ENCODE peak calls at places on chromosomes 5 and 9, in nine cellular contexts. X is left ventricle myocardium inferior; K is ovary; V is GM12864; Q is A549; B is cardiac muscle cell; L is fibroblast of the aortic adventitia; W is HCT116; E is CD8-positive, alpha-beta T cell. T is an unnamed sample.

GRCh38 chr9:96420468-96421219 is 2.5 kb upstream of the ZNF367 start:
- DNase-seq in X (no peak), K (peak; percentile 17), V (no peak), Q (peak; percentile 92), B (peak; percentile 94), L (peak; percentile 94), W (peak; percentile 84), E (no peak), T (peak; percentile 39)

GRCh38 chr5:42779083-42779482 is 22.5 kb downstream of the CCDC152 start:
- DNase-seq in X (no peak), K (no peak), V (no peak), Q (no peak), B (no peak), L (no peak), W (no peak), E (no peak), T (no peak)

GRCh38 chr5:123520677-123521247 is 8.8 kb downstream of the CSNK1G3 start:
- DNase-seq in X (no peak), K (no peak), V (no peak), Q (no peak), B (no peak), L (no peak), W (no peak), E (no peak), T (peak; percentile 26)

GRCh38 chr5:43642428-43642827 is 39.4 kb downstream of the NNT start:
- DNase-seq in X (no peak), K (no peak), V (no peak), Q (no peak), B (no peak), L (peak; percentile 19), W (no peak), E (no peak), T (no peak)

GRCh38 chr5:54361683-54362411 is 51.5 kb upstream of the ARL15 start:
- DNase-seq in X (peak; percentile 64), K (no peak), V (no peak), Q (no peak), B (peak; percentile 58), L (peak; percentile 68), W (no peak), E (no peak), T (no peak)

GRCh38 chr9:133689151-133689763 is 48.9 kb downstream of the SARDH start:
- DNase-seq in X (no peak), K (no peak), V (no peak), Q (no peak), B (no peak), L (no peak), W (no peak), E (no peak), T (no peak)

GRCh38 chr9:880725-881124 is 39.2 kb downstream of the DMRT1 start:
- DNase-seq in X (no peak), K (no peak), V (no peak), Q (no peak), B (no peak), L (no peak), W (no peak), E (no peak), T (peak; percentile 34)

GRCh38 chr9:137286980-137287383 is 9.5 kb downstream of the TOR4A start:
- DNase-seq in X (no peak), K (no peak), V (no peak), Q (peak; percentile 94), B (peak; percentile 47), L (peak; percentile 56), W (peak; percentile 72), E (no peak), T (peak; percentile 82)

GRCh38 chr5:132006331-132007120 is 4.9 kb downstream of the ACSL6 start:
- DNase-seq in X (no peak), K (no peak), V (no peak), Q (no peak), B (no peak), L (no peak), W (no peak), E (no peak), T (no peak)

GRCh38 chr9:36306481-36307306 is 48.4 kb upstream of the GNE start:
- DNase-seq in X (no peak), K (no peak), V (peak; percentile 8), Q (peak; percentile 55), B (peak; percentile 22), L (no peak), W (no peak), E (no peak), T (no peak)
- TF ChIP-seq CTCF in X (no peak), K (no peak), V (no peak), Q (no peak), B (no peak), L (no peak), W (no peak), E (no peak), T (no peak)

GRCh38 chr5:157143127-157143959 is 678 bp upstream of the MED7 start:
- DNase-seq in X (peak; percentile 51), K (peak; percentile 34), V (no peak), Q (peak; percentile 84), B (peak; percentile 44), L (peak; percentile 35), W (no peak), E (peak; percentile 43), T (peak; percentile 55)

GRCh38 chr5:157137691-157138090 is 5.0 kb downstream of the MED7 start:
- DNase-seq in X (no peak), K (no peak), V (no peak), Q (no peak), B (peak; percentile 6), L (no peak), W (no peak), E (no peak), T (no peak)

DNA sequence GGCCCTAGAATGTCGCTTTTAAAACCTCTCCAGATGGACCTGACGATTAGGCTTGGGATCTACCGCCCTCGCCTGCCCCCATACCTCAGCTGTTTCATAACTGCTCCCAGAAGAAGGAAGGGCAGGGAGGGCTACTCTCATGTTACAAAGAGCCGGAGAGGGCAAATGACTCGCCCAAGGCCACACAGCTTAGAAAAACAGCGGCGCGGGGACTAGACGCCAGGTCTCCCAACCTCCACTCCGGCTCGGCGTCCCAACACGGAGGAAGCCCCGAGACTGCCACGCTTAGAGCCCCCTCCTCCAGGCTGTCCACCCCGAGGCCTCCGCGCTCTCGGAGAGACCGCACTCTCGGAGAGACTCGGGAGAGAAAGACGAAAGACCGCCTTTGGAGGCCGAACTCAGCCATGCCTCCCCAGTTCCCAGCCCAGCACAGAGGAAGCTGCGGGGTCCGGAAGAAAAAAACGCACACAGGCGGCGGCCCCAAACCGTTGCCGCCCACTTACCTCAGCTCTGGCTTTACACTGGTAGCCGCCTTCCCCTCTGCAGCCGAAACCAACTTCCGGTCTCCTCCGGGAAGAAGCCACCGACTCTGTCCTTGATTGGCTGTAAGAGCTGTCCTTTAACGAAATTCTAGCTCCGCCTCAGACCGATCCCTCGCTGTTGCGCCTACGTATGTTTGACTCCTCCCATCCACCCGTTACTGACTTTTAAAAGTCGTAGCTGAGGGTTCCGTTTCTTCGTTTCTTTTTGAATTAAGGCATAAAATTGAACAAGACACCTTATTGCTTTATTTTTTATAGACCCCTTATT is at the start of gene MED7:
- DNase-seq in X (peak; percentile 88), K (peak; percentile 91), V (peak; percentile 100), Q (peak; percentile 99), B (peak; percentile 99), L (peak; percentile 100), W (peak; percentile 99), E (peak; percentile 87), T (peak; percentile 92)
- TF ChIP-seq CTCF in X (no peak), K (no peak), V (no peak), Q (no peak), B (no peak), L (no peak), W (no peak), E (no peak), T (no peak)

GRCh38 chr9:26132913-26133312 is 454.7 kb upstream of the TUSC1 start:
- DNase-seq in X (no peak), K (no peak), V (no peak), Q (no peak), B (no peak), L (no peak), W (no peak), E (no peak), T (no peak)
- TF ChIP-seq CTCF in X (no peak), K (no peak), V (no peak), Q (no peak), B (no peak), L (no peak), W (no peak), E (no peak), T (no peak)

GRCh38 chr5:135880801-135881200 is 14.8 kb downstream of the IL9 start:
- DNase-seq in X (no peak), K (no peak), V (no peak), Q (no peak), B (no peak), L (no peak), W (no peak), E (no peak), T (no peak)
- TF ChIP-seq CTCF in X (no peak), K (no peak), V (no peak), Q (no peak), B (no peak), L (no peak), W (no peak), E (no peak), T (no peak)

GRCh38 chr5:90421136-90421535 is 11.6 kb upstream of the CETN3 start:
- DNase-seq in X (no peak), K (no peak), V (no peak), Q (no peak), B (peak; percentile 20), L (no peak), W (no peak), E (no peak), T (peak; percentile 7)
- TF ChIP-seq CTCF in X (peak; percentile 21), K (no peak), V (peak; percentile 38), Q (peak; percentile 11), B (peak; percentile 21), L (peak; percentile 32), W (no peak), E (no peak), T (peak; percentile 38)